ENCODE peak calls at places on chromosomes 2 and 18, in five cellular contexts. J, W, C, V and A are unnamed samples.

GRCh38 chr2:6562762-6563161 is 302.9 kb downstream of the CMPK2 start:
- DNase-seq in J (no peak), W (no peak), C (no peak), V (no peak), A (no peak)

GRCh38 chr2:179070895-179071294 is 21.0 kb upstream of the CCDC141 start:
- DNase-seq in J (no peak), W (no peak), C (no peak), V (no peak), A (no peak)

GRCh38 chr2:238097988-238098853 is 1.9 kb upstream of the ESPNL start:
- DNase-seq in J (no peak), W (peak), C (peak), V (peak), A (peak)

GRCh38 chr2:211351998-211352397 is 795.6 kb downstream of the CPS1 start:
- DNase-seq in J (no peak), W (no peak), C (no peak), V (no peak), A (no peak)

GRCh38 chr2:118806797-118807667 is 40.4 kb downstream of the EN1 start:
- DNase-seq in J (no peak), W (no peak), C (no peak), V (peak), A (no peak)

GRCh38 chr2:196851068-196851467 is 41.9 kb upstream of the C2orf66 start:
- DNase-seq in J (no peak), W (no peak), C (no peak), V (no peak), A (no peak)

GRCh38 chr2:43368483-43369385 is 142.3 kb upstream of the ZFP36L2 start:
- DNase-seq in J (no peak), W (no peak), C (no peak), V (no peak), A (no peak)

GRCh38 chr2:105604938-105605337 is 139.8 kb upstream of the NCK2 start:
- DNase-seq in J (no peak), W (no peak), C (no peak), V (no peak), A (no peak)

GRCh38 chr2:108414256-108414876 is 34.6 kb upstream of the GCC2 start:
- DNase-seq in J (no peak), W (no peak), C (no peak), V (no peak), A (no peak)

GRCh38 chr2:179344970-179345369 is 80.3 kb upstream of the SESTD1 start:
- DNase-seq in J (no peak), W (no peak), C (no peak), V (no peak), A (no peak)

GRCh38 chr18:26425148-26425531 is 123.2 kb downstream of the KCTD1 start:
- DNase-seq in J (no peak), W (no peak), C (no peak), V (no peak), A (no peak)

GRCh38 chr2:120803764-120804335 is 68.2 kb downstream of the GLI2 start:
- DNase-seq in J (no peak), W (no peak), C (no peak), V (no peak), A (peak)

GRCh38 chr2:40457846-40458245 is 6.0 kb upstream of the SLC8A1 start:
- DNase-seq in J (no peak), W (no peak), C (no peak), V (no peak), A (no peak)

GRCh38 chr2:146652311-146652710 is 1192.5 kb upstream of the ACVR2A start:
- DNase-seq in J (no peak), W (no peak), C (no peak), V (no peak), A (no peak)

GRCh38 chr2:96637385-96638143 is 548 bp downstream of the KANSL3 start:
- DNase-seq in J (no peak), W (peak), C (peak), V (peak), A (peak)

GRCh38 chr2:226378733-226379132 is 420.9 kb downstream of the IRS1 start:
- DNase-seq in J (no peak), W (no peak), C (no peak), V (no peak), A (no peak)

GRCh38 chr2:33509908-33510588 is 33.6 kb downstream of the RASGRP3 start:
- DNase-seq in J (no peak), W (no peak), C (no peak), V (no peak), A (no peak)

GRCh38 chr18:14781671-14782070 is 33.7 kb downstream of the ANKRD30B start:
- DNase-seq in J (no peak), W (no peak), C (no peak), V (no peak), A (no peak)

GRCh38 chr18:11387880-11388279 is 221.5 kb upstream of the SLC35G4 start:
- DNase-seq in J (no peak), W (peak), C (no peak), V (peak), A (peak)

GRCh38 chr18:24052053-24052452 is 37.5 kb downstream of the TTC39C start:
- DNase-seq in J (no peak), W (no peak), C (no peak), V (no peak), A (no peak)

GRCh38 chr2:54020793-54021414 is 50.1 kb upstream of the PSME4 start:
- DNase-seq in J (no peak), W (no peak), C (no peak), V (no peak), A (no peak)

GRCh38 chr2:30334738-30335426 is 103.5 kb downstream of the LBH start:
- DNase-seq in J (no peak), W (no peak), C (no peak), V (peak), A (no peak)
- TF ChIP-seq CTCF in J (no peak), W (no peak), C (peak), V (no peak), A (peak)

GRCh38 chr2:11746807-11747459 is 501 bp downstream of the LPIN1 start:
- DNase-seq in J (no peak), W (no peak), C (no peak), V (peak), A (no peak)
- TF ChIP-seq CTCF in J (no peak), W (no peak), C (peak), V (no peak), A (no peak)

GRCh38 chr18:75800331-75800648 is 372.8 kb upstream of the SMIM21 start:
- DNase-seq in J (no peak), W (no peak), C (no peak), V (no peak), A (no peak)

GRCh38 chr18:75802681-75803080 is 375.2 kb upstream of the SMIM21 start:
- DNase-seq in J (no peak), W (no peak), C (no peak), V (no peak), A (no peak)

GRCh38 chr18:75797046-75797445 is 369.5 kb upstream of the SMIM21 start:
- DNase-seq in J (no peak), W (no peak), C (no peak), V (no peak), A (no peak)

GRCh38 chr18:75799449-75800330 is 372.2 kb upstream of the SMIM21 start:
- DNase-seq in J (no peak), W (no peak), C (no peak), V (no peak), A (no peak)

GRCh38 chr18:75801178-75801577 is 373.7 kb upstream of the SMIM21 start:
- DNase-seq in J (no peak), W (no peak), C (no peak), V (no peak), A (no peak)
- TF ChIP-seq CTCF in J (no peak), W (no peak), C (no peak), V (no peak), A (no peak)

GRCh38 chr2:46365913-46366674 is 68.9 kb downstream of the EPAS1 start:
- DNase-seq in J (no peak), W (no peak), C (no peak), V (peak), A (no peak)
- TF ChIP-seq CTCF in J (peak), W (peak), C (peak), V (peak), A (peak)

DNA sequence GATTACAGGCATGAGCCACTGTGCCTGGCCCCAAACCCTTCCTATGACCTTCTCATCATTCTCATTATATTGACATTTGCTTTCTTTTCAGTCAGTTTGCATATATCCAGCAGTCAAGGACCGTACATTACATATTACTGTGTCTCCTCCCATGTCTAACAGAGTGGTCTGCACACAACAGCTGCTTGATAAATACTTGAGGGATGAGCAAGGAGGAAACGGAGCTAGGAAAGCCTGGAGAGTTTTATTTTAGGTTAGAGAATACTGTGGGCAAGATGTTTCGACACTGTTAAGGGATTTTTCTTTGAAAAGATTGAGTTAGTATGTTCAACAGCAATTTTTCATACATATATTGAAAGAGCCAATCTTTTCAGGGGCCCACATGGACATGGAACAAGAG is 76.2 kb upstream of the CHRNA1 start:
- DNase-seq in J (peak), W (no peak), C (no peak), V (no peak), A (no peak)
- TF ChIP-seq CTCF in J (no peak), W (no peak), C (no peak), V (no peak), A (no peak)

GRCh38 chr2:150421252-150421651 is 66.2 kb downstream of the RND3 start:
- DNase-seq in J (no peak), W (no peak), C (no peak), V (no peak), A (no peak)

GRCh38 chr2:150424361-150424760 is 63.1 kb downstream of the RND3 start:
- DNase-seq in J (no peak), W (no peak), C (no peak), V (no peak), A (no peak)

GRCh38 chr2:150426315-150426714 is 61.2 kb downstream of the RND3 start:
- DNase-seq in J (no peak), W (no peak), C (no peak), V (no peak), A (no peak)

GRCh38 chr2:150426724-150427123 is 60.7 kb downstream of the RND3 start:
- DNase-seq in J (no peak), W (no peak), C (no peak), V (no peak), A (no peak)

GRCh38 chr2:150425121-150425559 is 62.3 kb downstream of the RND3 start:
- DNase-seq in J (no peak), W (no peak), C (no peak), V (peak), A (no peak)
- TF ChIP-seq CTCF in J (no peak), W (peak), C (peak), V (peak), A (no peak)

DNA sequence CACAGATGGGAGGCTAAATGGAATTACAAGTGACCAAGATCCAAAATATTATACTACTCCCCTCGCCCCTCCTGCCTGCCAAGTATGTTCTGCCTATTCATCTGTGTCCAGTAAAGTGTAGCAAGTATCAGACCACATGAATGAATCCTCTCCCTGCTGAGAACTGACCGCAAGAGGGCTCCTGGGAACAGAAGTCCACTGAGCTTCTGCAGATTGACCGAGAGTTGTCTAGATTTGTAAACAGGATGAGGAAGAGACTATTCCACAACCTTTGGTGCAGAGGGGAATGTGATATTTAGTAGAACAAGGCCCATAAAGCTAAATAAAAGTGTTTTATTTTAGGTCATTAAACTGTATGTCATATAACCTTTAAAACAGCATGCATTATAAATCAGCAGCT is 376.9 kb downstream of the DCC start:
- DNase-seq in J (peak), W (peak), C (no peak), V (peak), A (no peak)
- TF ChIP-seq CTCF in J (peak), W (peak), C (peak), V (peak), A (no peak)

DNA sequence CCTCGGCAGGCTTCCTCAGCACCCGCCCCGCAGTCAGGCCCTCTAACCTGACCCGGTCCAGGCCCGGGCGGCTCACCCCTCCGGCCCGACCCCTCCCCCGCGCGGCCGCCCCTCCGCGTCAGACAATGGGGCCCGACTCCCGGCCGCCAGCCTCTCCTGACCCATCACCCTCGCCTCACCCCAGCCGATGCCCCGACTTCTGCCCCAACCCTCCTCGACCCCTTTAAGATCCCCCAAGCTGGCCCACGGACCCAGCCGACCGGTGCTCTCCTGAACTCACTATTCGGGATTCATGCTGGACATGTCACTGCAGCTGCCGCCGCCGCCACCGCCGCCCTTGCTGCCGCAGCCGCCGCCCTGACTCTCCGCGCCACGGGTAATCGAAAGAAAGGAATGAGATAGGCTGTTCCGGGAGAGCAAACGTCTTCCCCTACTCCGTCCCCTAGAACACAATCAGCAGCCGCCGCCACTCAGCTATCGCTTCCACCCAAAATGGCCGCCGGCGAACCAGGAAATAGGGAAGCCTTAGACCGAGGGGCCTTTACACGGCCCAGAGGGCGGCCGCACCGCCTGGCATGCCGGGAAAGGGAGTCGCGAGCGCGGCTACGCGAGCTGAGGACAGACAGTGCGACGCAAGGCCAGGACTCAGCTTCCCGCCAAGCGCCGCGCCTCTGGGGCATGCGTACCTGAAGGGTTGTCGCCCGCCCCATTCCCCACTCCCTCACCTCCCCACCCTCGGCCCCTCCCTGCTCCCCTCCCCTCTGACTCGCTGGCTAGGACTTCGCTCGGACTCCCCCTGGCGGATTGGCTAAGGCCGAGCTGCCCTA is at the start of gene RAB1A:
- DNase-seq in J (peak), W (peak), C (peak), V (peak), A (peak)
- TF ChIP-seq CTCF in J (peak), W (peak), C (peak), V (no peak), A (peak)

DNA sequence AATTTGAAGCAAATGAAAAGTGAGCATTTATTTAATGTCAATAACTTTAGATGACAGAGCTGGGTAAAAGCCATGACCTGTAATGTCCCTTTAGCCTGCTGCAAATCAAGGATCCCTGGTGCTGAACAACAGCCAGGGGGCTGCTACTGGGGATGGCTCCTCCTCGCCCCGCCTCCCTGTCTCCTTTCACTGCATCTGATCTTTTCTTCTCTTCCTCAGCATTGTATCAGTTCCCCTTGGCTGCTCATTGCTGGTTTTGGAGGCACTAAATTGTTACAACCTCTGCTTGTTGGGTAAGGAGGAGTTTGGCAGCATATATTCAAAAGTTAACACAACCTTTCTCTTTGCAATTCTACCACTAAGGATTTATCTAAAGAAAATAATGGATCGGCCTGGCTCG is 236.3 kb upstream of the ID2 start:
- DNase-seq in J (no peak), W (no peak), C (no peak), V (peak), A (no peak)
- TF ChIP-seq CTCF in J (no peak), W (no peak), C (no peak), V (no peak), A (no peak)

GRCh38 chr2:37993135-37993534 is 68.0 kb downstream of the RMDN2 start:
- DNase-seq in J (no peak), W (no peak), C (no peak), V (peak), A (no peak)
- TF ChIP-seq CTCF in J (no peak), W (no peak), C (no peak), V (peak), A (no peak)